ENCODE peak calls at places on chromosomes 11 and 22, in ten cellular contexts. S, V, Q, E, X, J, Y, N, F and G are unnamed samples.
A peak's percentile ranks its signal among the peaks of the same experiment; 100 is the strongest.

GRCh38 chr11:23931443-23931842 is 565.4 kb upstream of the LUZP2 start:
- DNase-seq in S (no peak), V (no peak), Q (no peak), E (no peak), X (no peak), J (no peak), Y (no peak), N (no peak), F (no peak), G (no peak)

GRCh38 chr11:128862913-128863660 is 4.0 kb downstream of the KCNJ1 start:
- DNase-seq in S (no peak), V (no peak), Q (peak; percentile 72), E (no peak), X (no peak), J (peak; percentile 39), Y (no peak), N (no peak), F (no peak), G (no peak)

GRCh38 chr11:119066481-119066880 is 1.1 kb upstream of the VPS11 start:
- DNase-seq in S (no peak), V (no peak), Q (no peak), E (no peak), X (no peak), J (no peak), Y (no peak), N (no peak), F (no peak), G (no peak)

GRCh38 chr11:101862410-101863233 is 52.2 kb upstream of the CEP126 start:
- DNase-seq in S (no peak), V (no peak), Q (no peak), E (peak; percentile 37), X (peak; percentile 77), J (peak; percentile 49), Y (peak; percentile 3), N (no peak), F (no peak), G (no peak)

GRCh38 chr22:49948958-49949913 is 11.3 kb upstream of the PIM3 start:
- DNase-seq in S (no peak), V (no peak), Q (no peak), E (peak; percentile 93), X (peak; percentile 84), J (no peak), Y (peak; percentile 86), N (no peak), F (no peak), G (no peak)

GRCh38 chr22:43005106-43005505 is 9.8 kb downstream of the PACSIN2 start:
- DNase-seq in S (no peak), V (no peak), Q (no peak), E (no peak), X (no peak), J (no peak), Y (no peak), N (no peak), F (no peak), G (no peak)

GRCh38 chr22:39997939-39998726 is 3.4 kb downstream of the FAM83F start:
- DNase-seq in S (no peak), V (no peak), Q (no peak), E (peak; percentile 82), X (peak; percentile 68), J (peak; percentile 75), Y (peak; percentile 89), N (no peak), F (peak; percentile 17), G (no peak)

GRCh38 chr11:91660036-91660435 is 564.6 kb upstream of the FAT3 start:
- DNase-seq in S (no peak), V (no peak), Q (no peak), E (no peak), X (no peak), J (no peak), Y (no peak), N (no peak), F (no peak), G (no peak)

GRCh38 chr22:46450931-46451660 is 86.3 kb downstream of the CELSR1 start:
- DNase-seq in S (no peak), V (no peak), Q (no peak), E (peak; percentile 28), X (peak; percentile 64), J (peak; percentile 88), Y (no peak), N (no peak), F (no peak), G (no peak)

GRCh38 chr11:103651341-103651998 is 385.0 kb upstream of the DDI1 start:
- DNase-seq in S (no peak), V (no peak), Q (no peak), E (no peak), X (no peak), J (no peak), Y (no peak), N (no peak), F (no peak), G (no peak)

GRCh38 chr11:26632691-26633159 is 60.7 kb upstream of the MUC15 start:
- DNase-seq in S (no peak), V (no peak), Q (no peak), E (no peak), X (no peak), J (no peak), Y (no peak), N (no peak), F (no peak), G (no peak)

GRCh38 chr22:39297490-39298193 is 21.8 kb downstream of the RPL3 start:
- DNase-seq in S (no peak), V (no peak), Q (no peak), E (no peak), X (no peak), J (no peak), Y (no peak), N (no peak), F (no peak), G (no peak)

GRCh38 chr22:39090426-39091064 is 6.5 kb upstream of the APOBEC3H start:
- DNase-seq in S (peak; percentile 82), V (no peak), Q (no peak), E (no peak), X (no peak), J (peak; percentile 91), Y (peak; percentile 33), N (peak; percentile 74), F (no peak), G (no peak)

GRCh38 chr11:106988151-106988806 is 30.0 kb downstream of the GUCY1A2 start:
- DNase-seq in S (no peak), V (no peak), Q (peak; percentile 90), E (no peak), X (peak; percentile 64), J (peak; percentile 51), Y (no peak), N (no peak), F (peak; percentile 4), G (no peak)

GRCh38 chr22:45568213-45568612 is 65.5 kb downstream of the FBLN1 start:
- DNase-seq in S (no peak), V (no peak), Q (no peak), E (no peak), X (no peak), J (no peak), Y (no peak), N (no peak), F (no peak), G (no peak)

GRCh38 chr22:48436201-48436931 is 1391.3 kb downstream of the BRD1 start:
- DNase-seq in S (no peak), V (no peak), Q (no peak), E (no peak), X (no peak), J (no peak), Y (no peak), N (no peak), F (no peak), G (no peak)

GRCh38 chr11:124800226-124800929 is at the start of gene MSANTD2:
- DNase-seq in S (peak; percentile 78), V (peak; percentile 81), Q (no peak), E (peak; percentile 78), X (peak; percentile 92), J (peak; percentile 24), Y (peak; percentile 84), N (peak; percentile 82), F (peak; percentile 83), G (peak; percentile 55)
- TF ChIP-seq CTCF in S (no peak), V (peak; percentile 2), Q (no peak), E (no peak), X (no peak), J (no peak), Y (no peak), N (no peak), F (no peak), G (no peak)

DNA sequence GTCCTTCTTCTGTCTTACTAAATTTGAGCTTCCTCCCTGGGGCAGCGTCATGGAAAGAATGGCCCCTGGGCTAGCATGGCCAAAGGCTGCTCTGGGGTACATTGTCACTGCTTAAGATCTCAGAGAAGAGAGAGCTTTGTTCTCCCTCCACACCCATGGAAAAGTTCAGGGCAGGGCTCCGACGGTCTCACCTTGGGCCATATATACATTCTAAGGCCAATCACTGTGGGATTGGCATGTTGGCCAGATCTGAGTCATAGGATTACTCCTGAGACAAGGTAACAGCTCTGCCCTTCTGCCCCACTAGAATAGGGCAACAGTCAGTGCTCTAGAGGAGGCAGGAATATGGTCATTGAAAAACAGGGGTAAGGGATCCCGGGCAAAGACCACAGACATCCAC is 56.2 kb downstream of the BUD13 start:
- DNase-seq in S (no peak), V (no peak), Q (no peak), E (no peak), X (no peak), J (no peak), Y (peak; percentile 29), N (no peak), F (no peak), G (no peak)
- TF ChIP-seq CTCF in S (no peak), V (no peak), Q (no peak), E (no peak), X (no peak), J (no peak), Y (no peak), N (no peak), F (no peak), G (no peak)

DNA sequence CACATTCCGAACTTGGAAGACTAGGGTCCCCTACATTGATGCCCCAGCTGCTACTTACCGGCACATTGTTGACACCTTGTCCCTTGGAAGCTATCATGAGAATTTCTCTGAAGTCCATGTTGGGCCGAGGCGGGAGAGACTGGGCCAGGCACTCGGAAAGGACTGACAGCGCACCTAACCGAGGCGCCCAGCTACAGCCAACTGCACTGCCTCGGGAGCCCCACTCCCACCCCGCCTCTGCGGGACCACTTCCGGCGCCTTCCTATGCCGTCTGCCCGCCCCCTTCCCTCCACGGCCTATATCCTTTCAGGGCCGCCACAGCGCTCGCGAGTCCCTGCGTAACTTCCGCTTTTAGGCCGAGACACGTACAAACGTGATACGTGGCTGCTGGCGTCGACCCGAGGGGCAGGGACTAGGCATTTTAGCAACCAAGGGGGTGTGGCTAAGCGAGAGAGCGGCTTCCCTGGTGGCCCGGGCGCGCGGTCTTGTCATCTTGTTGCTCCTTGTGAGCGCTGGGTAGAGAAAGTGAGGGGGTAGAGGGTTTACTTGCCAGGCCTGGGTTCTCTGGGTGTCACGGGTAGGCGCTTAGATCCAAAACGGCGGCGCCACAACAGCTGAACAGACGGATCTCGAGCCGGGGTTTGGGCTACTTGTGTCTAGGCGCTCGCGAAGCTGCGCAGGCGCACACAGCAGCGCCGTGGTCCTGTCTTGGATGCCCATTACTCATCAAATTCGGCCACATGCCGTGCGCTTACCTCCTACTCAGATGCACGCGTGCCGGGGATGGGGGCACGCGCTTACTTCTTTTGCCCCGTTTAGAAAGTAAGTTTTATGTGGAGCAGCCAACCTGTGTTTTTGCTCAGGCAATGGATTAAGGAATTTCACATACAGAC is at the start of gene SPTY2D1:
- DNase-seq in S (peak; percentile 97), V (peak; percentile 99), Q (peak; percentile 90), E (peak; percentile 97), X (peak; percentile 99), J (peak; percentile 97), Y (peak; percentile 99), N (peak; percentile 95), F (peak; percentile 100), G (peak; percentile 99)
- TF ChIP-seq CTCF in S (no peak), V (no peak), Q (no peak), E (no peak), X (no peak), J (no peak), Y (no peak), N (no peak), F (no peak), G (no peak)

GRCh38 chr11:85182437-85183109 is 444.6 kb downstream of the DLG2 start:
- DNase-seq in S (no peak), V (no peak), Q (no peak), E (peak; percentile 18), X (peak; percentile 71), J (peak; percentile 22), Y (peak; percentile 9), N (no peak), F (no peak), G (no peak)
- TF ChIP-seq CTCF in S (no peak), V (peak; percentile 52), Q (no peak), E (peak; percentile 48), X (peak; percentile 36), J (peak; percentile 45), Y (no peak), N (no peak), F (no peak), G (no peak)